ENCODE peak calls at places on chromosome 16, in four cellular contexts. H is K562, E is GM12878, D is HepG2. I is an unnamed sample.

GRCh38 chr16:84985079-84986065 is 26.0 kb downstream of the ZDHHC7 start:
- DNase-seq in E (no peak), D (no peak), H (peak), I (no peak)

GRCh38 chr16:77408607-77409006 is 26.2 kb downstream of the ADAMTS18 start:
- DNase-seq in E (peak), H (no peak), D (no peak), I (no peak)

GRCh38 chr16:2090819-2091721 is 43.3 kb downstream of the TSC2 start:
- DNase-seq in H (peak), D (no peak), E (no peak), I (peak)

GRCh38 chr16:19856120-19856519 is 28.5 kb downstream of the GPRC5B start:
- DNase-seq in H (no peak), E (no peak), D (no peak), I (no peak)

GRCh38 chr16:9003763-9004162 is 40.1 kb upstream of the USP7 start:
- DNase-seq in D (no peak), E (no peak), H (no peak), I (no peak)

GRCh38 chr16:64144612-64145011 is 977.3 kb downstream of the CDH11 start:
- DNase-seq in E (no peak), D (no peak), H (no peak), I (no peak)

GRCh38 chr16:12535535-12536411 is 267.9 kb downstream of the CPPED1 start:
- DNase-seq in D (peak), H (peak), E (peak), I (no peak)

GRCh38 chr16:89918453-89919347 is at the start of gene MC1R:
- DNase-seq in H (peak), D (peak), E (no peak), I (peak)

GRCh38 chr16:85491798-85492616 is 121.1 kb upstream of the GSE1 start:
- DNase-seq in H (no peak), D (peak), E (no peak), I (no peak)

GRCh38 chr16:89371386-89371785 is 119.0 kb downstream of the ANKRD11 start:
- DNase-seq in E (no peak), D (no peak), H (no peak), I (no peak)

GRCh38 chr16:6932871-6933390 is 399.7 kb upstream of the RBFOX1 start:
- DNase-seq in D (no peak), H (no peak), E (no peak), I (no peak)

GRCh38 chr16:73053379-73054130 is 5.6 kb upstream of the ZFHX3 start:
- DNase-seq in H (no peak), D (peak), E (no peak), I (peak)

GRCh38 chr16:78227855-78228254 is 128.4 kb downstream of the WWOX start:
- DNase-seq in H (no peak), D (peak), E (no peak), I (peak)

GRCh38 chr16:75244225-75244792 is 7.1 kb downstream of the BCAR1 start:
- DNase-seq in H (no peak), E (no peak), D (no peak), I (no peak)

GRCh38 chr16:11452298-11452697 is 107.0 kb downstream of the RMI2 start:
- DNase-seq in E (no peak), H (no peak), D (no peak), I (no peak)
- TF ChIP-seq SMC3 in E (no peak), H (no peak), D (no peak), I (no peak)

GRCh38 chr16:86578056-86578455 is 293 bp upstream of the FOXL1 start:
- DNase-seq in H (no peak), D (no peak), E (no peak), I (no peak)

GRCh38 chr16:86577314-86577971 is 906 bp upstream of the FOXL1 start:
- DNase-seq in D (no peak), H (no peak), E (no peak), I (no peak)

GRCh38 chr16:86575754-86576557 is 2.4 kb upstream of the FOXL1 start:
- DNase-seq in H (peak), E (no peak), D (peak), I (peak)

GRCh38 chr16:86575095-86575685 is 3.2 kb upstream of the FOXL1 start:
- DNase-seq in D (no peak), E (no peak), H (no peak), I (no peak)

GRCh38 chr16:86576591-86577313 is 1.6 kb upstream of the FOXL1 start:
- DNase-seq in E (no peak), D (no peak), H (peak), I (no peak)
- TF ChIP-seq ZBTB33 in E (no peak), D (no peak), H (no peak), I (no peak)

GRCh38 chr16:66751135-66751991 is at the start of gene DYNC1LI2:
- DNase-seq in D (peak), E (no peak), H (peak), I (peak)

GRCh38 chr16:66752379-66752778 is 970 bp upstream of the DYNC1LI2 start:
- DNase-seq in H (no peak), E (no peak), D (no peak), I (no peak)

GRCh38 chr16:66752958-66753357 is 1.5 kb upstream of the DYNC1LI2 start:
- DNase-seq in E (no peak), D (no peak), H (no peak), I (no peak)

GRCh38 chr16:66751992-66752322 is 548 bp upstream of the DYNC1LI2 start:
- DNase-seq in H (no peak), D (no peak), E (no peak), I (no peak)

GRCh38 chr16:66750279-66751134 is 902 bp downstream of the DYNC1LI2 start:
- DNase-seq in D (no peak), E (no peak), H (no peak), I (no peak)
- TF ChIP-seq SMC3 in D (no peak), E (no peak), H (no peak), I (no peak)

GRCh38 chr16:53045554-53046250 is 7.0 kb downstream of the CHD9NB start:
- DNase-seq in H (no peak), E (no peak), D (no peak), I (no peak)
- TF ChIP-seq ZBTB33 in H (no peak), E (no peak), D (no peak), I (no peak)

GRCh38 chr16:53864819-53865491 is 161.0 kb downstream of the FTO start:
- DNase-seq in D (peak), H (no peak), E (no peak), I (no peak)
- TF ChIP-seq SMC3 in D (no peak), H (no peak), E (no peak), I (no peak)